ENCODE peak calls at places on chromosomes 13 and 19, in nine cellular contexts. T is stimulated activated CD4-positive, alpha-beta T cell treated with anti-CD3 and anti-CD28 coated beads, Interleukin-2, amount 100 ng/mL, for 24 hours; N is IMR-90; P is activated T-cell treated with anti-CD3 and anti-CD28 coated beads, Interleukin-2, amount 50 U/mL, for 72 hours; A is C1 segment of cervical spinal cord; K is mucosa of gallbladder; V is stimulated activated CD8-positive, alpha-beta memory T cell treated with anti-CD3 and anti-CD28 coated beads, Interleukin-12 subunit alpha, Interleukin-12 subunit beta, amount 100 ng/mL, for 4 hours; W is GDM1; I is GM10248. U is an unnamed sample.

GRCh38 chr13:100128373-100128772 is 39.5 kb downstream of the PCCA start:
- DNase-seq in T (peak), N (peak), P (peak), A (no peak), K (no peak), V (no peak), W (peak), I (no peak), U (no peak)

GRCh38 chr19:17282488-17283256 is 971 bp downstream of the ANKLE1 start:
- DNase-seq in T (peak), N (peak), P (peak), A (peak), K (peak), V (peak), W (peak), I (peak), U (peak)

GRCh38 chr19:15235796-15236195 is 3.5 kb upstream of the EPHX3 start:
- DNase-seq in T (no peak), N (no peak), P (no peak), A (no peak), K (no peak), V (no peak), W (no peak), I (no peak), U (no peak)

GRCh38 chr13:42258747-42259146 is 13.2 kb upstream of the AKAP11 start:
- DNase-seq in T (no peak), N (no peak), P (no peak), A (no peak), K (no peak), V (no peak), W (no peak), I (no peak), U (no peak)

GRCh38 chr19:49125025-49125731 is 5.8 kb downstream of the PPFIA3 start:
- DNase-seq in T (no peak), N (no peak), P (no peak), A (no peak), K (no peak), V (no peak), W (no peak), I (no peak), U (no peak)

GRCh38 chr13:20711301-20712044 is 8.0 kb downstream of the IL17D start:
- DNase-seq in T (no peak), N (no peak), P (no peak), A (no peak), K (no peak), V (no peak), W (no peak), I (no peak), U (peak)

GRCh38 chr13:41520699-41521630 is 63.6 kb downstream of the RGCC start:
- DNase-seq in T (no peak), N (no peak), P (no peak), A (no peak), K (no peak), V (no peak), W (no peak), I (no peak), U (no peak)

GRCh38 chr19:10861118-10861651 is 10.2 kb upstream of the CARM1 start:
- DNase-seq in T (peak), N (no peak), P (peak), A (no peak), K (no peak), V (no peak), W (no peak), I (no peak), U (peak)

GRCh38 chr19:16801599-16801998 is 27.6 kb upstream of the SIN3B start:
- DNase-seq in T (no peak), N (peak), P (no peak), A (no peak), K (no peak), V (no peak), W (no peak), I (no peak), U (no peak)

GRCh38 chr13:76643596-76643995 is 242.6 kb downstream of the KCTD12 start:
- DNase-seq in T (no peak), N (no peak), P (no peak), A (no peak), K (no peak), V (no peak), W (no peak), I (no peak), U (no peak)

GRCh38 chr19:28718909-28719308 is 494.0 kb downstream of the UQCRFS1 start:
- DNase-seq in T (no peak), N (no peak), P (no peak), A (no peak), K (no peak), V (no peak), W (no peak), I (no peak), U (no peak)

GRCh38 chr13:109610517-109610916 is 175.9 kb downstream of the IRS2 start:
- DNase-seq in T (peak), N (no peak), P (peak), A (no peak), K (no peak), V (no peak), W (peak), I (peak), U (peak)